ENCODE peak calls at places on chromosomes 1 and 21, in seven cellular contexts. One of them, this sample, is unnamed.

GRCh38 chr1:59703226-59703917 is 111.4 kb upstream of the HOOK1 start:
- DNase-seq in K562: no peak
- DNase-seq in A549: no peak
- DNase-seq in sigmoid colon: no peak
- DNase-seq in transverse colon: no peak
- DNase-seq in NB4: no peak
- DNase-seq in endothelial cell of umbilical vein: peak
- DNase-seq in this sample: no peak

GRCh38 chr21:34220556-34221195 is 143.1 kb upstream of the KCNE2 start:
- DNase-seq in K562: no peak
- DNase-seq in A549: no peak
- DNase-seq in sigmoid colon: no peak
- DNase-seq in transverse colon: no peak
- DNase-seq in NB4: no peak
- DNase-seq in endothelial cell of umbilical vein: no peak
- DNase-seq in this sample: no peak

GRCh38 chr1:183871142-183871541 is 66.2 kb downstream of the RGL1 start:
- DNase-seq in K562: no peak
- DNase-seq in A549: no peak
- DNase-seq in sigmoid colon: no peak
- DNase-seq in transverse colon: no peak
- DNase-seq in NB4: no peak
- DNase-seq in endothelial cell of umbilical vein: peak
- DNase-seq in this sample: no peak

GRCh38 chr21:42651515-42652401 is 1.7 kb upstream of the PDE9A start:
- DNase-seq in K562: no peak
- DNase-seq in A549: no peak
- DNase-seq in sigmoid colon: no peak
- DNase-seq in transverse colon: peak
- DNase-seq in NB4: peak
- DNase-seq in endothelial cell of umbilical vein: no peak
- DNase-seq in this sample: no peak

GRCh38 chr1:32919811-32920733 is 18.9 kb upstream of the TMEM54 start:
- DNase-seq in K562: peak
- DNase-seq in A549: no peak
- DNase-seq in sigmoid colon: no peak
- DNase-seq in transverse colon: no peak
- DNase-seq in NB4: peak
- DNase-seq in endothelial cell of umbilical vein: no peak
- DNase-seq in this sample: no peak

GRCh38 chr1:14925336-14926136 is 228.0 kb upstream of the TMEM51 start:
- DNase-seq in K562: no peak
- DNase-seq in A549: no peak
- DNase-seq in sigmoid colon: no peak
- DNase-seq in transverse colon: no peak
- DNase-seq in NB4: no peak
- DNase-seq in endothelial cell of umbilical vein: no peak
- DNase-seq in this sample: no peak

GRCh38 chr1:99580451-99580850 is 65.5 kb upstream of the PALMD start:
- DNase-seq in K562: no peak
- DNase-seq in A549: no peak
- DNase-seq in sigmoid colon: no peak
- DNase-seq in transverse colon: no peak
- DNase-seq in NB4: no peak
- DNase-seq in endothelial cell of umbilical vein: peak
- DNase-seq in this sample: no peak

GRCh38 chr1:88973520-88974137 is 18.8 kb downstream of the KYAT3 start:
- DNase-seq in K562: no peak
- DNase-seq in A549: peak
- DNase-seq in sigmoid colon: no peak
- DNase-seq in transverse colon: no peak
- DNase-seq in NB4: peak
- DNase-seq in endothelial cell of umbilical vein: peak
- DNase-seq in this sample: peak

GRCh38 chr1:45490121-45490622 is 791 bp downstream of the TESK2 start:
- DNase-seq in K562: no peak
- DNase-seq in A549: no peak
- DNase-seq in sigmoid colon: no peak
- DNase-seq in transverse colon: no peak
- DNase-seq in NB4: peak
- DNase-seq in endothelial cell of umbilical vein: peak
- DNase-seq in this sample: no peak

GRCh38 chr1:243595527-243596206 is 254.4 kb downstream of the AKT3 start:
- DNase-seq in K562: no peak
- DNase-seq in A549: no peak
- DNase-seq in sigmoid colon: no peak
- DNase-seq in transverse colon: no peak
- DNase-seq in NB4: peak
- DNase-seq in endothelial cell of umbilical vein: no peak
- DNase-seq in this sample: no peak

GRCh38 chr21:31780944-31781343 is 49.0 kb upstream of the SCAF4 start:
- DNase-seq in K562: no peak
- DNase-seq in A549: no peak
- DNase-seq in sigmoid colon: no peak
- DNase-seq in transverse colon: no peak
- DNase-seq in NB4: no peak
- DNase-seq in endothelial cell of umbilical vein: no peak
- DNase-seq in this sample: no peak

GRCh38 chr21:42590431-42591131 is 62.8 kb upstream of the PDE9A start:
- DNase-seq in K562: no peak
- DNase-seq in A549: no peak
- DNase-seq in sigmoid colon: no peak
- DNase-seq in transverse colon: no peak
- DNase-seq in NB4: peak
- DNase-seq in endothelial cell of umbilical vein: no peak
- DNase-seq in this sample: no peak

GRCh38 chr1:182886985-182887384 is 47.8 kb downstream of the DHX9 start:
- DNase-seq in K562: no peak
- DNase-seq in A549: no peak
- DNase-seq in sigmoid colon: no peak
- DNase-seq in transverse colon: no peak
- DNase-seq in NB4: no peak
- DNase-seq in endothelial cell of umbilical vein: no peak
- DNase-seq in this sample: no peak

GRCh38 chr1:198168180-198168579 is 11.4 kb downstream of the NEK7 start:
- DNase-seq in K562: peak
- DNase-seq in A549: no peak
- DNase-seq in sigmoid colon: no peak
- DNase-seq in transverse colon: no peak
- DNase-seq in NB4: no peak
- DNase-seq in endothelial cell of umbilical vein: no peak
- DNase-seq in this sample: no peak

GRCh38 chr1:4584471-4584870 is 69.9 kb upstream of the AJAP1 start:
- DNase-seq in K562: no peak
- DNase-seq in A549: no peak
- DNase-seq in sigmoid colon: no peak
- DNase-seq in transverse colon: no peak
- DNase-seq in NB4: no peak
- DNase-seq in endothelial cell of umbilical vein: no peak
- DNase-seq in this sample: no peak

GRCh38 chr1:19425643-19426245 is 59.6 kb downstream of the CAPZB start:
- DNase-seq in K562: no peak
- DNase-seq in A549: no peak
- DNase-seq in sigmoid colon: no peak
- DNase-seq in transverse colon: no peak
- DNase-seq in NB4: no peak
- DNase-seq in endothelial cell of umbilical vein: no peak
- DNase-seq in this sample: no peak

GRCh38 chr1:184836081-184836480 is 81.4 kb upstream of the EDEM3 start:
- DNase-seq in K562: no peak
- DNase-seq in A549: no peak
- DNase-seq in sigmoid colon: no peak
- DNase-seq in transverse colon: no peak
- DNase-seq in NB4: no peak
- DNase-seq in endothelial cell of umbilical vein: no peak
- DNase-seq in this sample: no peak

GRCh38 chr1:91997607-91998195 is 32.1 kb upstream of the EPHX4 start:
- DNase-seq in K562: no peak
- DNase-seq in A549: peak
- DNase-seq in sigmoid colon: no peak
- DNase-seq in transverse colon: peak
- DNase-seq in NB4: peak
- DNase-seq in endothelial cell of umbilical vein: peak
- DNase-seq in this sample: peak

GRCh38 chr1:221965252-221965651 is 223.4 kb upstream of the DUSP10 start:
- DNase-seq in K562: no peak
- DNase-seq in A549: no peak
- DNase-seq in sigmoid colon: no peak
- DNase-seq in transverse colon: no peak
- DNase-seq in NB4: no peak
- DNase-seq in endothelial cell of umbilical vein: no peak
- DNase-seq in this sample: no peak

GRCh38 chr1:81155131-81155530 is 645.6 kb upstream of the ADGRL2 start:
- DNase-seq in K562: no peak
- DNase-seq in A549: no peak
- DNase-seq in sigmoid colon: no peak
- DNase-seq in transverse colon: no peak
- DNase-seq in NB4: no peak
- DNase-seq in endothelial cell of umbilical vein: no peak
- DNase-seq in this sample: no peak

GRCh38 chr1:201127755-201128455 is 921 bp upstream of the ASCL5 start:
- DNase-seq in K562: no peak
- DNase-seq in A549: no peak
- DNase-seq in sigmoid colon: no peak
- DNase-seq in transverse colon: no peak
- DNase-seq in NB4: no peak
- DNase-seq in endothelial cell of umbilical vein: no peak
- DNase-seq in this sample: peak

GRCh38 chr21:37074195-37074510 is 1.1 kb downstream of the TTC3 start:
- DNase-seq in K562: peak
- DNase-seq in A549: no peak
- DNase-seq in sigmoid colon: no peak
- DNase-seq in transverse colon: no peak
- DNase-seq in NB4: peak
- DNase-seq in endothelial cell of umbilical vein: no peak
- DNase-seq in this sample: no peak

GRCh38 chr1:179079113-179079761 is 2.6 kb upstream of the TOR3A start:
- DNase-seq in K562: peak
- DNase-seq in A549: peak
- DNase-seq in sigmoid colon: peak
- DNase-seq in transverse colon: peak
- DNase-seq in NB4: peak
- DNase-seq in endothelial cell of umbilical vein: peak
- DNase-seq in this sample: peak

DNA sequence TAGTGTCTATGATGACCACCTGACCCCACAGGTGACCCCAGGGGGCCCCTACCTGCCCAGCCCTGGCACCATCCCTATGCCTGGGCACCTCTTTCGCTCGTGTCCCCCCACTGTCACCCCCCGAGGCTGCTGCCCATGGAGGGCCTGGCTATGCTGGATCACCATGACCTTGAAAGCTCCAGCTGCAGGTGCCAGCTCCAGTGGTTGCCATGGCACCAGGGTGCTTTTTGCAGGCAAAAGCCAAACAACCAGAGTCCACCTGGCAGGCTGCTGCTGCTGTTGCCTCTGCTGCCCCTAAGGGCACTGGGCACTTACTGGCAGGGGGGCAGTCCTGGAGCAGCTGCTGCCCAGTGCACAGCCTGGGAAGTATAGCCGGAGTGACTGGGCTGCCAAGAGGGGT is 21.7 kb downstream of the ETNK2 start:
- DNase-seq in K562: no peak
- DNase-seq in A549: no peak
- DNase-seq in sigmoid colon: no peak
- DNase-seq in transverse colon: no peak
- DNase-seq in NB4: no peak
- DNase-seq in endothelial cell of umbilical vein: no peak
- DNase-seq in this sample: peak
- TF ChIP-seq POLR2A in K562: no peak
- TF ChIP-seq POLR2A in A549: no peak
- TF ChIP-seq POLR2A in sigmoid colon: no peak
- TF ChIP-seq POLR2A in transverse colon: no peak
- TF ChIP-seq POLR2A in NB4: no peak
- TF ChIP-seq POLR2A in endothelial cell of umbilical vein: no peak
- TF ChIP-seq POLR2A in this sample: peak

GRCh38 chr1:9066945-9067807 is 2.3 kb downstream of the SLC2A5 start:
- DNase-seq in K562: peak
- DNase-seq in A549: no peak
- DNase-seq in sigmoid colon: peak
- DNase-seq in transverse colon: peak
- DNase-seq in NB4: peak
- DNase-seq in endothelial cell of umbilical vein: peak
- DNase-seq in this sample: peak
- TF ChIP-seq POLR2A in K562: no peak
- TF ChIP-seq POLR2A in A549: no peak
- TF ChIP-seq POLR2A in sigmoid colon: no peak
- TF ChIP-seq POLR2A in transverse colon: no peak
- TF ChIP-seq POLR2A in NB4: no peak
- TF ChIP-seq POLR2A in endothelial cell of umbilical vein: no peak
- TF ChIP-seq POLR2A in this sample: no peak

GRCh38 chr1:16187748-16188401 is 24.6 kb downstream of the ARHGEF19 start:
- DNase-seq in K562: peak
- DNase-seq in A549: no peak
- DNase-seq in sigmoid colon: peak
- DNase-seq in transverse colon: peak
- DNase-seq in NB4: peak
- DNase-seq in endothelial cell of umbilical vein: peak
- DNase-seq in this sample: peak
- TF ChIP-seq POLR2A in K562: no peak
- TF ChIP-seq POLR2A in A549: no peak
- TF ChIP-seq POLR2A in sigmoid colon: no peak
- TF ChIP-seq POLR2A in transverse colon: no peak
- TF ChIP-seq POLR2A in NB4: no peak
- TF ChIP-seq POLR2A in endothelial cell of umbilical vein: no peak
- TF ChIP-seq POLR2A in this sample: no peak

DNA sequence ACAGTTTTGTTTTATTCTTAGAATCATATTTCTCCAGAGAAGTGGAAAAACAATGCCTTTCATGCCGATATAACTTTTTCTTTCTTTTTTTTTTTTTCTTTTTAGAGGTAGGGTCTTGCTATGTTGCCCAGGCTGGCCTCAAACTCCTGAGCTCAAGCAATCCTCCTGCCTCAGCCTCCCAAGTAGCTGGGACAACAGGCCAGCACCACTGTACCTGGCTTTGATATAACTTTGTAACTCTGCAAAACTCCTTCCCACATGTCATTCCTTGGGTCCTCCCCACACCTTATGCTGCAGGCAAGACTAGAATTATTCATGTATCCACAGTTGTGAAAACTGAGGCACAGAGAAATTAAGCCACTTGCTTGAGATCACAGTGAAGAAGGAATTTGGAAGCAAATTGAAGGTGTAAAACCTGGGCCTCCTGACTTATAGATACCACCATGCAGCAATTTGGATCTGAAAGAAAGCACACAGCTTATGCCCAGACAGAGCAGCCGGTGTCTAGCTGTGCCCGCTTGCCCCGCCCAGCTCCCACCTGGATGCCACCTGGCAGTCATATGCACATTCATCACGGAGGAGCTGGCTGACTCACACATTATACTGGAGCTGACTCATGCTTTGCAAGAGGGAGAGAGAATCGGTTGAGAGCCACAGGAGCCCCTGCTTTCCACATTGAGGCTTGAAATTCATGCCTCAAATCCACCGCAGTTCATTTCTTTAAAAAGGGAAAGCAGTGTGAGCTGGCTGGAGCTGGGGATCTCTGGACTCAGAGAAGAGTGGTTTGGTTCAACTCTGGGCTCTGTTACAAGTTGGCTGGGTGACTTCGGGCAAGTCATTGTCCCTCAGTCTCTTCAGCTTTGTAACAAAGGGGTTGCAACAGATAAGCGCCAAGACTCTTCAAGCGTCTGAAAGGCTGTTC is 8.3 kb upstream of the SLC2A1 start:
- DNase-seq in K562: peak
- DNase-seq in A549: peak
- DNase-seq in sigmoid colon: no peak
- DNase-seq in transverse colon: peak
- DNase-seq in NB4: peak
- DNase-seq in endothelial cell of umbilical vein: peak
- DNase-seq in this sample: peak
- TF ChIP-seq POLR2A in K562: peak
- TF ChIP-seq POLR2A in A549: no peak
- TF ChIP-seq POLR2A in sigmoid colon: no peak
- TF ChIP-seq POLR2A in transverse colon: no peak
- TF ChIP-seq POLR2A in NB4: no peak
- TF ChIP-seq POLR2A in endothelial cell of umbilical vein: no peak
- TF ChIP-seq POLR2A in this sample: no peak